ENCODE peak calls at places on chromosomes 4 and X, in five cellular contexts. One of them, this sample, is unnamed.

GRCh38 chrX:1493317-1493856 is 40.7 kb upstream of the ASMTL start:
- DNase-seq in aorta: no peak
- DNase-seq in ovary: no peak
- DNase-seq in naive thymus-derived CD4-positive, alpha-beta T cell: no peak
- DNase-seq in effector memory CD4-positive, alpha-beta T cell: no peak
- DNase-seq in this sample: no peak

GRCh38 chrX:6021316-6022091 is 207.2 kb downstream of the NLGN4X start:
- DNase-seq in aorta: no peak
- DNase-seq in ovary: no peak
- DNase-seq in naive thymus-derived CD4-positive, alpha-beta T cell: no peak
- DNase-seq in effector memory CD4-positive, alpha-beta T cell: no peak
- DNase-seq in this sample: no peak

GRCh38 chr4:118352843-118353373 is at the start of gene PRSS12:
- DNase-seq in aorta: peak; percentile 88
- DNase-seq in ovary: peak; percentile 72
- DNase-seq in naive thymus-derived CD4-positive, alpha-beta T cell: peak; percentile 5
- DNase-seq in effector memory CD4-positive, alpha-beta T cell: peak; percentile 28
- DNase-seq in this sample: peak; percentile 37

GRCh38 chrX:69066966-69067525 is 98.2 kb downstream of the PJA1 start:
- DNase-seq in aorta: peak; percentile 39
- DNase-seq in ovary: no peak
- DNase-seq in naive thymus-derived CD4-positive, alpha-beta T cell: no peak
- DNase-seq in effector memory CD4-positive, alpha-beta T cell: no peak
- DNase-seq in this sample: no peak

GRCh38 chr4:158005021-158005420 is 167.8 kb downstream of the GASK1B start:
- DNase-seq in aorta: no peak
- DNase-seq in ovary: no peak
- DNase-seq in naive thymus-derived CD4-positive, alpha-beta T cell: no peak
- DNase-seq in effector memory CD4-positive, alpha-beta T cell: no peak
- DNase-seq in this sample: no peak

GRCh38 chr4:85142451-85142850 is 176.0 kb upstream of the WDFY3 start:
- DNase-seq in aorta: no peak
- DNase-seq in ovary: no peak
- DNase-seq in naive thymus-derived CD4-positive, alpha-beta T cell: no peak
- DNase-seq in effector memory CD4-positive, alpha-beta T cell: no peak
- DNase-seq in this sample: no peak

GRCh38 chr4:25867781-25868180 is 5.0 kb upstream of the SEL1L3 start:
- DNase-seq in aorta: no peak
- DNase-seq in ovary: no peak
- DNase-seq in naive thymus-derived CD4-positive, alpha-beta T cell: no peak
- DNase-seq in effector memory CD4-positive, alpha-beta T cell: no peak
- DNase-seq in this sample: no peak

GRCh38 chr4:139711461-139711860 is 45.8 kb downstream of the MGST2 start:
- DNase-seq in aorta: no peak
- DNase-seq in ovary: no peak
- DNase-seq in naive thymus-derived CD4-positive, alpha-beta T cell: no peak
- DNase-seq in effector memory CD4-positive, alpha-beta T cell: no peak
- DNase-seq in this sample: no peak

GRCh38 chr4:113394730-113395530 is 345.5 kb downstream of the ANK2 start:
- DNase-seq in aorta: no peak
- DNase-seq in ovary: no peak
- DNase-seq in naive thymus-derived CD4-positive, alpha-beta T cell: peak; percentile 52
- DNase-seq in effector memory CD4-positive, alpha-beta T cell: peak; percentile 36
- DNase-seq in this sample: no peak

GRCh38 chr4:77815651-77816050 is 3.5 kb downstream of the CNOT6L start:
- DNase-seq in aorta: no peak
- DNase-seq in ovary: no peak
- DNase-seq in naive thymus-derived CD4-positive, alpha-beta T cell: no peak
- DNase-seq in effector memory CD4-positive, alpha-beta T cell: no peak
- DNase-seq in this sample: no peak

GRCh38 chrX:50448565-50448964 is 22.1 kb downstream of the DGKK start:
- DNase-seq in aorta: no peak
- DNase-seq in ovary: no peak
- DNase-seq in naive thymus-derived CD4-positive, alpha-beta T cell: no peak
- DNase-seq in effector memory CD4-positive, alpha-beta T cell: no peak
- DNase-seq in this sample: no peak

GRCh38 chrX:150610038-150610437 is 41.6 kb downstream of the MTM1 start:
- DNase-seq in aorta: no peak
- DNase-seq in ovary: no peak
- DNase-seq in naive thymus-derived CD4-positive, alpha-beta T cell: no peak
- DNase-seq in effector memory CD4-positive, alpha-beta T cell: no peak
- DNase-seq in this sample: no peak

GRCh38 chr4:37991623-37992410 is 31.6 kb downstream of the PTTG2 start:
- DNase-seq in aorta: no peak
- DNase-seq in ovary: no peak
- DNase-seq in naive thymus-derived CD4-positive, alpha-beta T cell: no peak
- DNase-seq in effector memory CD4-positive, alpha-beta T cell: no peak
- DNase-seq in this sample: no peak

GRCh38 chr4:95255396-95256107 is 293.2 kb downstream of the UNC5C start:
- DNase-seq in aorta: no peak
- DNase-seq in ovary: no peak
- DNase-seq in naive thymus-derived CD4-positive, alpha-beta T cell: no peak
- DNase-seq in effector memory CD4-positive, alpha-beta T cell: no peak
- DNase-seq in this sample: no peak

GRCh38 chrX:129522184-129523059 is 868 bp downstream of the SMARCA1 start:
- DNase-seq in aorta: peak; percentile 80
- DNase-seq in ovary: peak; percentile 71
- DNase-seq in naive thymus-derived CD4-positive, alpha-beta T cell: no peak
- DNase-seq in effector memory CD4-positive, alpha-beta T cell: no peak
- DNase-seq in this sample: no peak

GRCh38 chr4:39732728-39733127 is 34.8 kb downstream of the UBE2K start:
- DNase-seq in aorta: no peak
- DNase-seq in ovary: no peak
- DNase-seq in naive thymus-derived CD4-positive, alpha-beta T cell: no peak
- DNase-seq in effector memory CD4-positive, alpha-beta T cell: no peak
- DNase-seq in this sample: no peak

GRCh38 chr4:8909548-8909947 is 37.9 kb upstream of the HMX1 start:
- DNase-seq in aorta: peak; percentile 25
- DNase-seq in ovary: no peak
- DNase-seq in naive thymus-derived CD4-positive, alpha-beta T cell: no peak
- DNase-seq in effector memory CD4-positive, alpha-beta T cell: no peak
- DNase-seq in this sample: no peak

GRCh38 chr4:78659665-78660064 is 108.1 kb downstream of the ANXA3 start:
- DNase-seq in aorta: no peak
- DNase-seq in ovary: no peak
- DNase-seq in naive thymus-derived CD4-positive, alpha-beta T cell: no peak
- DNase-seq in effector memory CD4-positive, alpha-beta T cell: no peak
- DNase-seq in this sample: no peak

GRCh38 chr4:148289740-148290139 is 152.5 kb downstream of the NR3C2 start:
- DNase-seq in aorta: no peak
- DNase-seq in ovary: no peak
- DNase-seq in naive thymus-derived CD4-positive, alpha-beta T cell: no peak
- DNase-seq in effector memory CD4-positive, alpha-beta T cell: no peak
- DNase-seq in this sample: no peak

GRCh38 chr4:127304356-127304755 is 328.4 kb upstream of the INTU start:
- DNase-seq in aorta: no peak
- DNase-seq in ovary: no peak
- DNase-seq in naive thymus-derived CD4-positive, alpha-beta T cell: no peak
- DNase-seq in effector memory CD4-positive, alpha-beta T cell: no peak
- DNase-seq in this sample: no peak

GRCh38 chr4:6773106-6773505 is 9.4 kb upstream of the KIAA0232 start:
- DNase-seq in aorta: peak; percentile 75
- DNase-seq in ovary: no peak
- DNase-seq in naive thymus-derived CD4-positive, alpha-beta T cell: no peak
- DNase-seq in effector memory CD4-positive, alpha-beta T cell: no peak
- DNase-seq in this sample: no peak

GRCh38 chr4:28886934-28887333 is 1833.2 kb upstream of the PCDH7 start:
- DNase-seq in aorta: no peak
- DNase-seq in ovary: no peak
- DNase-seq in naive thymus-derived CD4-positive, alpha-beta T cell: no peak
- DNase-seq in effector memory CD4-positive, alpha-beta T cell: no peak
- DNase-seq in this sample: no peak

GRCh38 chrX:108216405-108216804 is 124.8 kb downstream of the ATG4A start:
- DNase-seq in aorta: no peak
- DNase-seq in ovary: no peak
- DNase-seq in naive thymus-derived CD4-positive, alpha-beta T cell: no peak
- DNase-seq in effector memory CD4-positive, alpha-beta T cell: no peak
- DNase-seq in this sample: no peak

GRCh38 chr4:75254745-75255144 is 259.5 kb downstream of the RCHY1 start:
- DNase-seq in aorta: no peak
- DNase-seq in ovary: no peak
- DNase-seq in naive thymus-derived CD4-positive, alpha-beta T cell: no peak
- DNase-seq in effector memory CD4-positive, alpha-beta T cell: no peak
- DNase-seq in this sample: no peak

GRCh38 chr4:7186081-7186480 is 6.3 kb upstream of the SORCS2 start:
- DNase-seq in aorta: peak; percentile 65
- DNase-seq in ovary: peak; percentile 30
- DNase-seq in naive thymus-derived CD4-positive, alpha-beta T cell: no peak
- DNase-seq in effector memory CD4-positive, alpha-beta T cell: no peak
- DNase-seq in this sample: no peak

GRCh38 chrX:21973321-21974010 is 33.0 kb downstream of the SMS start:
- DNase-seq in aorta: no peak
- DNase-seq in ovary: no peak
- DNase-seq in naive thymus-derived CD4-positive, alpha-beta T cell: no peak
- DNase-seq in effector memory CD4-positive, alpha-beta T cell: no peak
- DNase-seq in this sample: no peak

GRCh38 chr4:8283631-8284121 is 14.1 kb downstream of the HTRA3 start:
- DNase-seq in aorta: peak; percentile 76
- DNase-seq in ovary: no peak
- DNase-seq in naive thymus-derived CD4-positive, alpha-beta T cell: no peak
- DNase-seq in effector memory CD4-positive, alpha-beta T cell: no peak
- DNase-seq in this sample: no peak

GRCh38 chr4:98446499-98447375 is 185.6 kb downstream of the RAP1GDS1 start:
- DNase-seq in aorta: no peak
- DNase-seq in ovary: no peak
- DNase-seq in naive thymus-derived CD4-positive, alpha-beta T cell: peak; percentile 23
- DNase-seq in effector memory CD4-positive, alpha-beta T cell: peak; percentile 35
- DNase-seq in this sample: peak; percentile 84

GRCh38 chr4:126742048-126742447 is 890.7 kb upstream of the INTU start:
- DNase-seq in aorta: no peak
- DNase-seq in ovary: no peak
- DNase-seq in naive thymus-derived CD4-positive, alpha-beta T cell: no peak
- DNase-seq in effector memory CD4-positive, alpha-beta T cell: no peak
- DNase-seq in this sample: no peak

GRCh38 chr4:5708171-5708828 is at the start of gene EVC2:
- DNase-seq in aorta: peak; percentile 94
- DNase-seq in ovary: peak; percentile 87
- DNase-seq in naive thymus-derived CD4-positive, alpha-beta T cell: no peak
- DNase-seq in effector memory CD4-positive, alpha-beta T cell: peak; percentile 11
- DNase-seq in this sample: peak; percentile 9

DNA sequence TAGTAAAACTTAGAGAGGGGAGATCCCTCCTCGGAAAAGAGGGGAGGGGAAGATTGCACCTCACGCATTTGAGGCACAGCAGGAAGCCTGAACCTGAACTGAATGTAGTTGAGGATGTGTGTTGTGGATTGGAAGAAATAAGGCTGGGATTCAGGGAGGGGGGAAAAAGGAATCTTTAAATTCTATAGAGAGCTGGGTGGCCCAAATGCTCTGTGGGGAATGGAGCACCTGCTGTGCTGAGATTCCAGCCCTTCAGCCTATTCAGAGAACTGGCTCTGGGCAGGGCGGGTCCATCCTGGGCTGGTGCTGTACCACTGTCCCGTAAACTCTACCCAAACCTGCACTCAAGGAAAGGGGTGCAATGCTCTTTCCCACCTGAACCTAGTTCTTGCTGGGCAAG is 4.1 kb downstream of the FOXO4 start:
- DNase-seq in aorta: no peak
- DNase-seq in ovary: no peak
- DNase-seq in naive thymus-derived CD4-positive, alpha-beta T cell: no peak
- DNase-seq in effector memory CD4-positive, alpha-beta T cell: no peak
- DNase-seq in this sample: no peak
- H3K4me3 ChIP-seq in aorta: no peak overlapping the region
- H3K4me3 ChIP-seq in ovary: no peak overlapping the region
- H3K4me3 ChIP-seq in naive thymus-derived CD4-positive, alpha-beta T cell: no peak overlapping the region
- H3K4me3 ChIP-seq in effector memory CD4-positive, alpha-beta T cell: no peak overlapping the region
- H3K4me3 ChIP-seq in this sample: no peak overlapping the region

DNA sequence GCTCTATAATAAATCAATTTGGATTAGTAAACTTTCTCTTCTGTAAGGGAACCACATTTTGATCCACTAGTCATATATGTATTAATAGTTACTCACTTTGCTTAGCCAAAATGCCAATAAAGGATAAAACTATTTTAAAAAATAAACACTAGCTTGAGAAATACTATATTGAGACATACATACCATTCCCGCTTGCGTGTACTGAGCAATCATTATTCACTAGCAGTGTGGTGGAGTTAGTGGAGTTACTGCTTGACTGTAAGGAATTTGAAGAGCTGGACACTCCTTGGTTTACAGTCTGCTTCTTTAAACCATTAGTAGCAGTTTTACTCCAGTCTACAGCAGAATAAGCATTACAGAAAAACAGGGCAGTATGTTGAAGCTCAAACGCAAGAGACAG is 10.8 kb upstream of the PHKA2 start:
- DNase-seq in aorta: no peak
- DNase-seq in ovary: no peak
- DNase-seq in naive thymus-derived CD4-positive, alpha-beta T cell: no peak
- DNase-seq in effector memory CD4-positive, alpha-beta T cell: no peak
- DNase-seq in this sample: no peak
- H3K27ac ChIP-seq in aorta: no peak overlapping the region
- H3K27ac ChIP-seq in ovary: no peak overlapping the region
- H3K27ac ChIP-seq in naive thymus-derived CD4-positive, alpha-beta T cell: no peak overlapping the region
- H3K27ac ChIP-seq in effector memory CD4-positive, alpha-beta T cell: no peak overlapping the region
- H3K27ac ChIP-seq in this sample: no peak overlapping the region

DNA sequence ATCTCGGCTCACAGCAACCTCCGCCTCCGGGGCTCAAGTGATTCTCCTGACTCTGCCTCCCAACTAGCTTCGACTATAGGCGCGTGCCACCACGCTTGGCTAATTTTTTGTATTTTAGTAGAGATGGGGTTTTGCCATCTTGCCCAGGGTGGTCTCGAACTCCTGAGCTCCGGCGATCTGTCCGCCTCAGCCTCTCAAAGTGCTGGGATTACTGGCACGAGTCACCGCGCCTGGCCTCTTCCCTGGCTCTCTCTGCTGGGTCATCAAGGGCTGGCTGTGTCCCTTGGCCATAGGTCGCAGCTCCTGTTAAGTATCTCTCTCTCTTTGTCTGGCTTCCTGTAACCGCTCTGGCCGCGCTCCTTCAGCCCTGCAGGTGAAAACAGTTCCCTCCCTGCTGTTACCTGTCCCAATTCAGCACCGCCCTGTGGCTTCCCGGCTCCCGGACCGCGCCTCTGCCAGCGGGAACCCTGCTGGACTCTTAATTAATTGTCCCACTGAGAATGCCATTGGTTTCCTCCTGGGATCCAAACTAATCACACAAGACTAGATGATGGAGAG is 1.3 kb upstream of the RGS12 start:
- DNase-seq in aorta: peak; percentile 79
- DNase-seq in ovary: no peak
- DNase-seq in naive thymus-derived CD4-positive, alpha-beta T cell: no peak
- DNase-seq in effector memory CD4-positive, alpha-beta T cell: no peak
- DNase-seq in this sample: no peak
- H3K27me3 ChIP-seq in aorta: no peaks in the 10 kb centered on the region
- H3K27me3 ChIP-seq in ovary: no peaks in the 10 kb centered on the region
- H3K27me3 ChIP-seq in naive thymus-derived CD4-positive, alpha-beta T cell: no peaks in the 10 kb centered on the region
- H3K27me3 ChIP-seq in effector memory CD4-positive, alpha-beta T cell: no peaks in the 10 kb centered on the region
- H3K27me3 ChIP-seq in this sample: peaks cover 7% of the 10 kb centered on the region

DNA sequence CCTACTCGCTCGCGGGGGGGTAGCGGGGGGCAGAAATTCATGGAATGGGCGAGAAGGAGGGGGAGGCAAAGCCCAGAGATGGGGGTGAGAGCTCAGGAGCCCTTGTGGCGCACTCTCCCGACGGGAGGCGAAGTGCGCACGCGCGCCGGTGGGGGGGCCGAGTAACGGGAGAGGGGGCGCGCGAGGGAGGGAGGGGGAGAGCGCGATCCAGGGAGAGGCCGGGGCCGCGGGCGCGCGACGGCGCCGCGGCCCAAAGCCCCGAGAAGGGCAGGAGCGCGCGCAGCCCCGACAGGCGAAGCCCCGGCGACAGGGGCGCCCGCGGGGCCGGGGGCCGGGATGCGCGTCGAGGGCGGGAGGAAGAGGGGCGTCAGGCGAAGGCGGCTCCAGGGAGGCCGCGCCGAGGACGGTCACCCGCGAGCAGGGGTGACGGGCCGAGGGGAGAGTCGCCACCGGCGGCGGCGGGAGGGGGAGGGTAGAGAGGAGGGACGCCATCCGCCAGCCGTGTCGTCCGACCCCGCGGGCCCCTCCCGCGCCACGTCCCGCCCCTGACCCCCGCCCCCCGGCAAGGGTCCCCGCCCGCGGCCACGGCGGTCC is 417 bp downstream of the MECP2 start:
- DNase-seq in aorta: peak; percentile 90
- DNase-seq in ovary: peak; percentile 84
- DNase-seq in naive thymus-derived CD4-positive, alpha-beta T cell: peak; percentile 61
- DNase-seq in effector memory CD4-positive, alpha-beta T cell: peak; percentile 61
- DNase-seq in this sample: peak; percentile 67
- H3K4me3 ChIP-seq in aorta: peak overlapping the region; percentile 70
- H3K4me3 ChIP-seq in ovary: peak overlapping the region; percentile 83
- H3K4me3 ChIP-seq in naive thymus-derived CD4-positive, alpha-beta T cell: peak overlapping the region; percentile 84
- H3K4me3 ChIP-seq in effector memory CD4-positive, alpha-beta T cell: peak overlapping the region; percentile 86
- H3K4me3 ChIP-seq in this sample: peak overlapping the region; percentile 86

This sample was measured in CD8-positive, alpha-beta memory T cell.